ENCODE peak calls at places on chromosomes 7 and 10, in eight cellular contexts. P, G, B, U, I, Y, F and N are unnamed samples.
A peak's percentile ranks its signal among the peaks of the same experiment; 100 is the strongest.

GRCh38 chr10:30869566-30869965 is 162.1 kb downstream of the ZNF438 start:
- DNase-seq in B (no peak), U (no peak), G (no peak), Y (no peak), I (no peak), F (no peak), P (no peak), N (no peak)

GRCh38 chr7:107404740-107405537 is 64.9 kb upstream of the GPR22 start:
- DNase-seq in U (no peak), F (no peak), P (no peak), I (no peak), Y (no peak), B (no peak), G (no peak), N (no peak)

GRCh38 chr10:97810476-97810875 is 38.7 kb upstream of the SFRP5 start:
- DNase-seq in P (no peak), I (peak; percentile 45), B (no peak), G (peak; percentile 9), F (no peak), U (peak; percentile 36), Y (no peak), N (no peak)

GRCh38 chr10:35375091-35375765 is 38.9 kb downstream of the CCNY start:
- DNase-seq in P (no peak), I (peak; percentile 43), G (no peak), B (no peak), Y (no peak), F (no peak), U (peak; percentile 24), N (no peak)

GRCh38 chr7:37357277-37357996 is 91.2 kb downstream of the ELMO1 start:
- DNase-seq in F (no peak), I (no peak), G (no peak), U (no peak), B (no peak), Y (no peak), P (no peak), N (no peak)

GRCh38 chr10:122466866-122467470 is 5.6 kb downstream of the HTRA1 start:
- DNase-seq in I (no peak), F (no peak), U (no peak), B (no peak), Y (no peak), P (no peak), G (no peak), N (no peak)

GRCh38 chr10:42975005-42975493 is 101.8 kb upstream of the RET start:
- DNase-seq in F (no peak), U (no peak), Y (no peak), B (no peak), I (no peak), G (no peak), P (no peak), N (no peak)

GRCh38 chr10:44696496-44696895 is 214.6 kb upstream of the TMEM72 start:
- DNase-seq in I (peak; percentile 58), G (no peak), U (no peak), P (no peak), F (peak; percentile 31), B (no peak), Y (peak; percentile 13), N (peak; percentile 13)

GRCh38 chr10:27635290-27635689 is 110.3 kb downstream of the MKX start:
- DNase-seq in B (no peak), U (no peak), Y (no peak), I (no peak), G (no peak), F (no peak), P (no peak), N (no peak)